ENCODE peak calls at places on chromosome 19, in five cellular contexts. One of them, this sample, is unnamed. For H3K36me3, the result is how much of the 10 kb centered on the place peaks cover.

GRCh38 chr19:9757544-9758501 is 10.7 kb downstream of the ZNF846 start:
- DNase-seq in body of pancreas: no peak
- DNase-seq in breast epithelium: no peak
- DNase-seq in hepatocyte: no peak
- DNase-seq in fibroblast of lung: peak
- DNase-seq in this sample: no peak

GRCh38 chr19:8481616-8482015 is 20.8 kb downstream of the PRAM1 start:
- DNase-seq in body of pancreas: no peak
- DNase-seq in hepatocyte: no peak
- DNase-seq in fibroblast of lung: no peak
- DNase-seq in breast epithelium: no peak
- DNase-seq in this sample: no peak

GRCh38 chr19:42090687-42091086 is 14.7 kb downstream of the ZNF574 start:
- DNase-seq in breast epithelium: no peak
- DNase-seq in hepatocyte: no peak
- DNase-seq in body of pancreas: no peak
- DNase-seq in fibroblast of lung: no peak
- DNase-seq in this sample: no peak

GRCh38 chr19:18763674-18764590 is 27.2 kb downstream of the COMP start:
- DNase-seq in fibroblast of lung: no peak
- DNase-seq in hepatocyte: no peak
- DNase-seq in body of pancreas: no peak
- DNase-seq in breast epithelium: peak
- DNase-seq in this sample: no peak

GRCh38 chr19:48397636-48398328 is 4.3 kb downstream of the GRIN2D start:
- DNase-seq in body of pancreas: no peak
- DNase-seq in fibroblast of lung: no peak
- DNase-seq in breast epithelium: no peak
- DNase-seq in hepatocyte: no peak
- DNase-seq in this sample: no peak

GRCh38 chr19:7733376-7733775 is 1.5 kb upstream of the CLEC4G start:
- DNase-seq in breast epithelium: no peak
- DNase-seq in fibroblast of lung: no peak
- DNase-seq in body of pancreas: no peak
- DNase-seq in hepatocyte: no peak
- DNase-seq in this sample: no peak

GRCh38 chr19:7393459-7393858 is 44.7 kb downstream of the ARHGEF18 start:
- DNase-seq in breast epithelium: no peak
- DNase-seq in body of pancreas: no peak
- DNase-seq in fibroblast of lung: no peak
- DNase-seq in hepatocyte: no peak
- DNase-seq in this sample: no peak

GRCh38 chr19:39277598-39277997 is 9.4 kb downstream of the IFNL2 start:
- DNase-seq in fibroblast of lung: no peak
- DNase-seq in hepatocyte: peak
- DNase-seq in body of pancreas: no peak
- DNase-seq in breast epithelium: no peak
- DNase-seq in this sample: no peak

GRCh38 chr19:18771328-18772242 is 19.5 kb downstream of the COMP start:
- DNase-seq in body of pancreas: no peak
- DNase-seq in fibroblast of lung: no peak
- DNase-seq in breast epithelium: no peak
- DNase-seq in hepatocyte: no peak
- DNase-seq in this sample: no peak

GRCh38 chr19:12564016-12564664 is 12.9 kb upstream of the ZNF564 start:
- DNase-seq in breast epithelium: peak
- DNase-seq in fibroblast of lung: peak
- DNase-seq in body of pancreas: peak
- DNase-seq in hepatocyte: peak
- DNase-seq in this sample: peak

DNA sequence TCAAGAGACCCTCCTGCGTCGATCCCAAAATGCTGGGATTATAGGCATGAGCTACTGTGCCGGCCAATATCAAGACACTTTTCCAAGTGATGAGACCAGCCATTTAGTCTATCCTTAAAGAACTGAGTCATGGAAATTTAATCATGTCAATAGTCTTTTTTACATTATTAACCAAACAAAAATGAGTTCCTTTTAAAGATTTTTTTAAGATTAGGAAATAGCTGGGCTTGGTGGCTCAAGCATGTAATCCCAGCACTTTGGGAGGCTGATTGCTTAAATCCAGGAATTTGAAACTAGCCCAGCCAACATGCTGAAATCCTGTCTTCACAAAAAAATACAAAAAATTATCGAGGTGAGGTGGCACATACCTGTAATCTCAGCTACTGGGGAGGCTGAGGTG is 16.7 kb upstream of the ZNF564 start:
- DNase-seq in breast epithelium: no peak
- DNase-seq in fibroblast of lung: no peak
- DNase-seq in body of pancreas: no peak
- DNase-seq in hepatocyte: no peak
- DNase-seq in this sample: no peak
- H3K27ac ChIP-seq in breast epithelium: no peak
- H3K27ac ChIP-seq in fibroblast of lung: no peak
- H3K27ac ChIP-seq in body of pancreas: no peak
- H3K27ac ChIP-seq in hepatocyte: no peak
- H3K27ac ChIP-seq in this sample: no peak

GRCh38 chr19:1777149-1777548 is 23.8 kb downstream of the ONECUT3 start:
- DNase-seq in body of pancreas: no peak
- DNase-seq in hepatocyte: no peak
- DNase-seq in breast epithelium: no peak
- DNase-seq in fibroblast of lung: no peak
- DNase-seq in this sample: no peak
- TF ChIP-seq CTCF in body of pancreas: no peak
- TF ChIP-seq CTCF in hepatocyte: no peak
- TF ChIP-seq CTCF in breast epithelium: no peak
- TF ChIP-seq CTCF in fibroblast of lung: no peak
- TF ChIP-seq CTCF in this sample: no peak

DNA sequence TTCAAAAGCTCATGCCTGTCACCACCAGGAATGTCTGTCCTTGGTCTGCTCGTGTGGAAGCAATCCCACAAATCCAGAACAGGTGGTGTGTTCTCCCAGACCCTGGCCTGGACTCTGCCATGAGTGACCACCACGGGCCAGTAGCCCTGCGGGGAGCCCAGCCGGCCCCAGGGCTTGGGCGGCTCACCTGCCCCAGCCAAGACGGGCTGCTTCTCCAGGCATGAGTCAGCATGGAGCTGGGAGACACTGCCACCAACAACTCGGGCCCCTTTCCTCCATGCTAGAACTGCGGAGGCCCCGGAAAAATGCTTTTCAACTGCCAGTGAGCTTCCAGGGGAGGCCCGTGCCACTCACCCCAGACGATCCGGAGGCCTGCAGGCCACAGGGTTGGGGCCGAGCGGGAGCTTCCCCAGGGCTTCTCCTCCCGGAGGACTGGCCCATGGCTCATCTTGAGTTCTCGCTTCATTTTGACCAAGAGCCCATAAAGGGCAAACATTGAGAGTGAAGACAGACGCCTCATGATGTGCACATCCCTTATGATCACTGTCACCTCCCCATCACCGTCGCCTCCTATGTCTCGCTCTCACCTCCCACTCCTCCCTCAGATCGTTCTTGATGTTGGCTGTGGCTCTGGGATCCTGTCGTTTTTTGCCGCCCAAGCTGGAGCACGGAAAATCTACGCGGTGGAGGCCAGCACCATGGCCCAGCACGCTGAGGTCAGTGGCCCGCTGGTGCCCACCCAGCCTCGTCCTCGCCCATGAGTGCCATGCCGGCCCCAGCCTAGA is 16.7 kb downstream of the YIPF2 start:
- DNase-seq in breast epithelium: no peak
- DNase-seq in fibroblast of lung: no peak
- DNase-seq in hepatocyte: peak
- DNase-seq in body of pancreas: no peak
- DNase-seq in this sample: no peak
- H3K36me3 ChIP-seq in breast epithelium: under half
- H3K36me3 ChIP-seq in fibroblast of lung: under half
- H3K36me3 ChIP-seq in hepatocyte: under half
- H3K36me3 ChIP-seq in body of pancreas: under half
- H3K36me3 ChIP-seq in this sample: half or more

GRCh38 chr19:3781603-3782002 is 4.6 kb downstream of the MATK start:
- DNase-seq in body of pancreas: no peak
- DNase-seq in breast epithelium: no peak
- DNase-seq in fibroblast of lung: no peak
- DNase-seq in hepatocyte: no peak
- DNase-seq in this sample: no peak
- H3K27ac ChIP-seq in body of pancreas: no peak
- H3K27ac ChIP-seq in breast epithelium: no peak
- H3K27ac ChIP-seq in fibroblast of lung: no peak
- H3K27ac ChIP-seq in hepatocyte: no peak
- H3K27ac ChIP-seq in this sample: no peak

GRCh38 chr19:36139120-36139472 is 770 bp upstream of the CAPNS1 start:
- DNase-seq in fibroblast of lung: no peak
- DNase-seq in hepatocyte: no peak
- DNase-seq in breast epithelium: no peak
- DNase-seq in body of pancreas: no peak
- DNase-seq in this sample: no peak

GRCh38 chr19:36141039-36141914 is 1.4 kb downstream of the CAPNS1 start:
- DNase-seq in breast epithelium: peak
- DNase-seq in hepatocyte: peak
- DNase-seq in fibroblast of lung: peak
- DNase-seq in body of pancreas: peak
- DNase-seq in this sample: peak

GRCh38 chr19:36142046-36142445 is 2.2 kb downstream of the CAPNS1 start:
- DNase-seq in fibroblast of lung: no peak
- DNase-seq in hepatocyte: no peak
- DNase-seq in body of pancreas: no peak
- DNase-seq in breast epithelium: no peak
- DNase-seq in this sample: no peak

GRCh38 chr19:36140289-36141038 is 598 bp downstream of the CAPNS1 start:
- DNase-seq in hepatocyte: peak
- DNase-seq in body of pancreas: peak
- DNase-seq in fibroblast of lung: peak
- DNase-seq in breast epithelium: peak
- DNase-seq in this sample: peak

GRCh38 chr19:36139473-36140288 is at the start of gene CAPNS1:
- DNase-seq in hepatocyte: peak
- DNase-seq in breast epithelium: peak
- DNase-seq in body of pancreas: peak
- DNase-seq in fibroblast of lung: peak
- DNase-seq in this sample: peak
- TF ChIP-seq CTCF in hepatocyte: peak
- TF ChIP-seq CTCF in breast epithelium: no peak
- TF ChIP-seq CTCF in body of pancreas: peak
- TF ChIP-seq CTCF in fibroblast of lung: no peak
- TF ChIP-seq CTCF in this sample: no peak

GRCh38 chr19:51468545-51468920 is 9.8 kb upstream of the CEACAM18 start:
- DNase-seq in hepatocyte: no peak
- DNase-seq in body of pancreas: no peak
- DNase-seq in breast epithelium: no peak
- DNase-seq in fibroblast of lung: no peak
- DNase-seq in this sample: no peak
- H3K36me3 ChIP-seq in hepatocyte: under half
- H3K36me3 ChIP-seq in body of pancreas: under half
- H3K36me3 ChIP-seq in breast epithelium: under half
- H3K36me3 ChIP-seq in fibroblast of lung: under half
- H3K36me3 ChIP-seq in this sample: under half

GRCh38 chr19:46134527-46134926 is 10.0 kb upstream of the IGFL3 start:
- DNase-seq in hepatocyte: no peak
- DNase-seq in fibroblast of lung: peak
- DNase-seq in body of pancreas: no peak
- DNase-seq in breast epithelium: no peak
- DNase-seq in this sample: no peak
- H3K27ac ChIP-seq in hepatocyte: peak
- H3K27ac ChIP-seq in fibroblast of lung: no peak
- H3K27ac ChIP-seq in body of pancreas: no peak
- H3K27ac ChIP-seq in breast epithelium: peak
- H3K27ac ChIP-seq in this sample: peak